ENCODE peak calls at places on chromosomes 2 and 18, in six cellular contexts. One of them, this sample, is unnamed. For H3K27me3, the result is how much of the 10 kb centered on the place peaks cover.

GRCh38 chr2:30652271-30652910 is 154.9 kb downstream of the CAPN13 start:
- DNase-seq in uterus: no peak
- DNase-seq in body of pancreas: no peak
- DNase-seq in brain microvascular endothelial cell: no peak
- DNase-seq in neural progenitor cell: no peak
- DNase-seq in transverse colon: no peak
- DNase-seq in this sample: no peak

GRCh38 chr18:5628512-5629255 is 84.9 kb upstream of the EPB41L3 start:
- DNase-seq in body of pancreas: peak
- DNase-seq in neural progenitor cell: peak
- DNase-seq in transverse colon: peak
- DNase-seq in brain microvascular endothelial cell: no peak
- DNase-seq in uterus: peak
- DNase-seq in this sample: peak

GRCh38 chr2:234218261-234219180 is 168.0 kb downstream of the SPP2 start:
- DNase-seq in body of pancreas: no peak
- DNase-seq in transverse colon: peak
- DNase-seq in neural progenitor cell: no peak
- DNase-seq in brain microvascular endothelial cell: no peak
- DNase-seq in uterus: no peak
- DNase-seq in this sample: no peak

GRCh38 chr2:163602196-163602595 is 133.6 kb downstream of the FIGN start:
- DNase-seq in neural progenitor cell: peak
- DNase-seq in body of pancreas: no peak
- DNase-seq in brain microvascular endothelial cell: no peak
- DNase-seq in uterus: no peak
- DNase-seq in transverse colon: no peak
- DNase-seq in this sample: no peak

GRCh38 chr2:96251721-96252292 is 14.0 kb downstream of the TMEM127 start:
- DNase-seq in neural progenitor cell: peak
- DNase-seq in brain microvascular endothelial cell: peak
- DNase-seq in uterus: peak
- DNase-seq in transverse colon: peak
- DNase-seq in body of pancreas: peak
- DNase-seq in this sample: peak

GRCh38 chr18:68177807-68178702 is 536.9 kb downstream of the TMX3 start:
- DNase-seq in body of pancreas: no peak
- DNase-seq in neural progenitor cell: no peak
- DNase-seq in transverse colon: no peak
- DNase-seq in brain microvascular endothelial cell: peak
- DNase-seq in uterus: no peak
- DNase-seq in this sample: no peak

GRCh38 chr2:66696374-66696773 is 261.4 kb downstream of the MEIS1 start:
- DNase-seq in transverse colon: no peak
- DNase-seq in body of pancreas: no peak
- DNase-seq in uterus: peak
- DNase-seq in brain microvascular endothelial cell: no peak
- DNase-seq in neural progenitor cell: no peak
- DNase-seq in this sample: no peak

GRCh38 chr2:215370116-215370965 is 58.5 kb downstream of the ATIC start:
- DNase-seq in uterus: no peak
- DNase-seq in body of pancreas: no peak
- DNase-seq in neural progenitor cell: no peak
- DNase-seq in transverse colon: no peak
- DNase-seq in brain microvascular endothelial cell: peak
- DNase-seq in this sample: no peak

GRCh38 chr2:238956676-238957075 is 108.8 kb downstream of the TWIST2 start:
- DNase-seq in uterus: no peak
- DNase-seq in brain microvascular endothelial cell: no peak
- DNase-seq in body of pancreas: no peak
- DNase-seq in transverse colon: no peak
- DNase-seq in neural progenitor cell: no peak
- DNase-seq in this sample: peak

GRCh38 chr2:135600915-135601314 is 69.6 kb downstream of the R3HDM1 start:
- DNase-seq in neural progenitor cell: no peak
- DNase-seq in uterus: no peak
- DNase-seq in transverse colon: no peak
- DNase-seq in brain microvascular endothelial cell: no peak
- DNase-seq in body of pancreas: no peak
- DNase-seq in this sample: no peak

GRCh38 chr2:18611604-18612003 is 22.2 kb upstream of the NT5C1B start:
- DNase-seq in uterus: no peak
- DNase-seq in neural progenitor cell: no peak
- DNase-seq in body of pancreas: no peak
- DNase-seq in brain microvascular endothelial cell: no peak
- DNase-seq in transverse colon: no peak
- DNase-seq in this sample: no peak

GRCh38 chr2:241701405-241702154 is at the start of gene ING5:
- DNase-seq in uterus: peak
- DNase-seq in transverse colon: peak
- DNase-seq in brain microvascular endothelial cell: peak
- DNase-seq in body of pancreas: peak
- DNase-seq in neural progenitor cell: peak
- DNase-seq in this sample: peak

GRCh38 chr2:241690202-241690717 is 3.6 kb upstream of the DTYMK start:
- DNase-seq in brain microvascular endothelial cell: no peak
- DNase-seq in uterus: no peak
- DNase-seq in transverse colon: no peak
- DNase-seq in body of pancreas: no peak
- DNase-seq in neural progenitor cell: no peak
- DNase-seq in this sample: no peak

GRCh38 chr2:241692448-241692847 is 5.8 kb upstream of the DTYMK start:
- DNase-seq in body of pancreas: no peak
- DNase-seq in transverse colon: no peak
- DNase-seq in neural progenitor cell: no peak
- DNase-seq in uterus: no peak
- DNase-seq in brain microvascular endothelial cell: peak
- DNase-seq in this sample: no peak

GRCh38 chr2:241701155-241701404 is 759 bp upstream of the ING5 start:
- DNase-seq in brain microvascular endothelial cell: peak
- DNase-seq in uterus: no peak
- DNase-seq in neural progenitor cell: no peak
- DNase-seq in body of pancreas: no peak
- DNase-seq in transverse colon: no peak
- DNase-seq in this sample: no peak

DNA sequence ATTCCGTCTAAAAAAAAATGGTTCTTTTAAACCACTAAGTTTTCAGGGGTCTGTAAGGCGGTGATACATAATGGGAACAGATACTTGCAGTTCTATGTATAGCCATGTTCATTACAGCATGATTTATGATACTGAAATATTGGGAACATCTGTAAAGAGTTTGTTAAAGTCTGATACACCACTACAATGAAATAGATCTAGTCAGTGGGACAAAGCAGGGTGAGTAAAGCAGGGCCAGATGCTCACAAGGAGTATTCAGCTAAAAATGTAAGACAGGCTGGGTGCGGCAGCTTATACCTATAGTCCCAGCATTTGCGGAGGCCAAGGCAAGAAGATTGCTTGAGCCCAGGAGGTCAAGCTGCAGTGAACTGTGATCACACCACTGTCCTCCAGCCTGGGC is 6.2 kb upstream of the ING5 start:
- DNase-seq in neural progenitor cell: no peak
- DNase-seq in body of pancreas: no peak
- DNase-seq in transverse colon: no peak
- DNase-seq in uterus: no peak
- DNase-seq in brain microvascular endothelial cell: no peak
- DNase-seq in this sample: no peak
- TF ChIP-seq CTCF in neural progenitor cell: no peak
- TF ChIP-seq CTCF in body of pancreas: no peak
- TF ChIP-seq CTCF in transverse colon: no peak
- TF ChIP-seq CTCF in uterus: no peak
- TF ChIP-seq CTCF in brain microvascular endothelial cell: no peak
- TF ChIP-seq CTCF in this sample: no peak

GRCh38 chr2:152098033-152098797 is 629 bp downstream of the CACNB4 start:
- DNase-seq in brain microvascular endothelial cell: peak
- DNase-seq in neural progenitor cell: peak
- DNase-seq in transverse colon: peak
- DNase-seq in uterus: peak
- DNase-seq in body of pancreas: peak
- DNase-seq in this sample: peak
- H3K27me3 ChIP-seq in brain microvascular endothelial cell: under half
- H3K27me3 ChIP-seq in neural progenitor cell: half or more
- H3K27me3 ChIP-seq in transverse colon: half or more
- H3K27me3 ChIP-seq in uterus: under half
- H3K27me3 ChIP-seq in body of pancreas: under half
- H3K27me3 ChIP-seq in this sample: under half

DNA sequence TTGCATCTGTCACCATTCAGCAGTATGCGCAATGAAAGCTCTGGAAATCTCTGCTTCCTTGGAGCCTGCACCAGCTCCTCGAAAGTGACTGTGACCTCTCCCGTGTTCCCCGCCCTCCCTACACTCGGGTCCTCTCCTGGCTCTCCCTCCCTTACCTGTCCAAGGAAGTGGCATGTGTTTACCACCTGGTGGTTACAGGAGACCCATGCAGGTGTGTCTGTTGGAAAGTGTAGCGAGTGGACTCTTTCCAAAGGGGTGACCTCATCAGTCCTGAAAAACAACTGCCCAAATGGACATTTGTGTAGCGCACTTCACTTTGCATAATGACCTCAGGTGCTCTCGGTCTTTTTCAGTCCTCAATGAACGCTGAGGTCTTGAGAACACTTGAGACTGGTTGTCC is 133.1 kb downstream of the ACKR3 start:
- DNase-seq in neural progenitor cell: no peak
- DNase-seq in uterus: no peak
- DNase-seq in brain microvascular endothelial cell: no peak
- DNase-seq in body of pancreas: peak
- DNase-seq in transverse colon: no peak
- DNase-seq in this sample: no peak
- TF ChIP-seq CTCF in neural progenitor cell: no peak
- TF ChIP-seq CTCF in uterus: no peak
- TF ChIP-seq CTCF in brain microvascular endothelial cell: no peak
- TF ChIP-seq CTCF in body of pancreas: no peak
- TF ChIP-seq CTCF in transverse colon: no peak
- TF ChIP-seq CTCF in this sample: no peak

DNA sequence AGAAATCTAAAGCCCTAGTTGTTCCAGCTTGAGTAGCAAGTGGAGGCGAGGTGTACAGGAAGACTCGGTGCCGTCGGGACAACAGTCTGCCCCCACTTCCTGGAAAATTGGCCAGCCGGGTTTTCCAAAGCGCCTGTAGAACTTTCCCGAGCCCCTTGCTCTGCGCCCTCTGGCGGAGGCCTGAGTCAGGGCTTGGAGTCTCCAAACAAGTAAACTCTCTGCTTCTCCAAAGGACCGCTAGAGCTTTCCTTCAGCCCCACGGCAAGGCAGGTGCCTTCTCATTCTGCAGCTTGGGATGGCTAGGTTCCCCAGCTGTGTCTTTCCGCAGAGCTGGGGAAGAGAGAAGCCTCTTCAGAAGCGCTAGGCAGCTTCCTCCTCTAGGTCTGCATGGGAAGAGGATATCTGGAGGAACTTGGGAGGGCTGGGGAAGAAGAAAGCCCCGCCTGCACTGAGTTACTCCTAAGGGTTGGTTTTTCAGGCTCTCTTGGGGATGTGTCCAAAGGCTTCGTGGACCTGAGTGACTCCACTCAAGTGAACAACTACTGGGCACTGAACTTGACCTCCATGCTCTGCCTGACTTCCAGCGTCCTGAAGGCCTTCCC is 729 bp downstream of the SPR start:
- DNase-seq in body of pancreas: peak
- DNase-seq in transverse colon: peak
- DNase-seq in uterus: peak
- DNase-seq in neural progenitor cell: peak
- DNase-seq in brain microvascular endothelial cell: peak
- DNase-seq in this sample: peak
- H3K27me3 ChIP-seq in body of pancreas: under half
- H3K27me3 ChIP-seq in transverse colon: under half
- H3K27me3 ChIP-seq in uterus: under half
- H3K27me3 ChIP-seq in neural progenitor cell: half or more
- H3K27me3 ChIP-seq in brain microvascular endothelial cell: under half
- H3K27me3 ChIP-seq in this sample: under half

GRCh38 chr2:224444011-224444410 is 42.1 kb upstream of the FAM124B start:
- DNase-seq in neural progenitor cell: no peak
- DNase-seq in uterus: no peak
- DNase-seq in brain microvascular endothelial cell: no peak
- DNase-seq in transverse colon: no peak
- DNase-seq in body of pancreas: no peak
- DNase-seq in this sample: no peak
- TF ChIP-seq CTCF in neural progenitor cell: no peak
- TF ChIP-seq CTCF in uterus: no peak
- TF ChIP-seq CTCF in brain microvascular endothelial cell: no peak
- TF ChIP-seq CTCF in transverse colon: no peak
- TF ChIP-seq CTCF in body of pancreas: no peak
- TF ChIP-seq CTCF in this sample: no peak

GRCh38 chr2:205858781-205859478 is 176.6 kb downstream of the NRP2 start:
- DNase-seq in transverse colon: peak
- DNase-seq in brain microvascular endothelial cell: peak
- DNase-seq in neural progenitor cell: no peak
- DNase-seq in uterus: peak
- DNase-seq in body of pancreas: peak
- DNase-seq in this sample: no peak
- H3K27me3 ChIP-seq in transverse colon: under half
- H3K27me3 ChIP-seq in brain microvascular endothelial cell: under half
- H3K27me3 ChIP-seq in neural progenitor cell: under half
- H3K27me3 ChIP-seq in uterus: under half
- H3K27me3 ChIP-seq in body of pancreas: under half
- H3K27me3 ChIP-seq in this sample: under half

GRCh38 chr2:230819433-230819832 is 45.3 kb upstream of the ITM2C start:
- DNase-seq in neural progenitor cell: no peak
- DNase-seq in transverse colon: no peak
- DNase-seq in body of pancreas: no peak
- DNase-seq in uterus: no peak
- DNase-seq in brain microvascular endothelial cell: no peak
- DNase-seq in this sample: no peak

GRCh38 chr2:230816735-230817134 is 48.0 kb upstream of the ITM2C start:
- DNase-seq in brain microvascular endothelial cell: no peak
- DNase-seq in neural progenitor cell: no peak
- DNase-seq in body of pancreas: peak
- DNase-seq in uterus: no peak
- DNase-seq in transverse colon: no peak
- DNase-seq in this sample: peak

GRCh38 chr2:230811508-230811907 is 53.2 kb upstream of the ITM2C start:
- DNase-seq in body of pancreas: no peak
- DNase-seq in transverse colon: no peak
- DNase-seq in uterus: no peak
- DNase-seq in brain microvascular endothelial cell: no peak
- DNase-seq in neural progenitor cell: no peak
- DNase-seq in this sample: no peak

GRCh38 chr2:230812041-230812440 is 52.7 kb upstream of the ITM2C start:
- DNase-seq in transverse colon: no peak
- DNase-seq in uterus: no peak
- DNase-seq in body of pancreas: no peak
- DNase-seq in neural progenitor cell: no peak
- DNase-seq in brain microvascular endothelial cell: no peak
- DNase-seq in this sample: no peak

DNA sequence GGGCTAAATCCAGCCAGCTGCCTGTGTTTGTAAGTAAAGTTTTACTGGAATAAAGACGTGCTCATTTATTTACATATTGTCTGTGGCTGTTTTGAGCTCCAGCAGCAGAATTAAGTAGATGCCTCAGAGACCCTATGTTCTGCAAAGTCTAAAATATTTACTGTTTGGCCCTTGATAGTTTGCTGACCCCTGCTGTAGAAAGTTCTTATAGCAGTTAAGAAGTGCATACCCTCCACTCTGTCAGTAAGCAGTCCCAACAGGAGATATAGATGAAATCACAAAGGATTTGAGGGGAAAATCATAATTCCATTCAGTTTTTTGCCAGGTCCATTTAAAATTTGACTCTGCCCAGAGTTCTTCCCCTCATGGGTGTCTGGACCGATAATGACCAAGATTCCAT is 50.1 kb upstream of the ITM2C start:
- DNase-seq in brain microvascular endothelial cell: peak
- DNase-seq in uterus: no peak
- DNase-seq in neural progenitor cell: peak
- DNase-seq in transverse colon: no peak
- DNase-seq in body of pancreas: no peak
- DNase-seq in this sample: no peak
- TF ChIP-seq CTCF in brain microvascular endothelial cell: peak
- TF ChIP-seq CTCF in uterus: no peak
- TF ChIP-seq CTCF in neural progenitor cell: peak
- TF ChIP-seq CTCF in transverse colon: no peak
- TF ChIP-seq CTCF in body of pancreas: no peak
- TF ChIP-seq CTCF in this sample: no peak

GRCh38 chr2:103121106-103121505 is 359.3 kb downstream of the TMEM182 start:
- DNase-seq in brain microvascular endothelial cell: no peak
- DNase-seq in neural progenitor cell: no peak
- DNase-seq in transverse colon: no peak
- DNase-seq in body of pancreas: no peak
- DNase-seq in uterus: no peak
- DNase-seq in this sample: no peak
- H3K27me3 ChIP-seq in brain microvascular endothelial cell: under half
- H3K27me3 ChIP-seq in neural progenitor cell: under half
- H3K27me3 ChIP-seq in transverse colon: under half
- H3K27me3 ChIP-seq in body of pancreas: under half
- H3K27me3 ChIP-seq in uterus: under half
- H3K27me3 ChIP-seq in this sample: under half

This sample was measured in adrenal gland.